ENCODE peak calls at places on chromosomes 1 and 21, in four cellular contexts. N, Q, V and M are unnamed samples.

GRCh38 chr1:32754282-32755097 is 51.9 kb upstream of the SYNC start:
- DNase-seq in N (peak; percentile 70), Q (no peak), V (peak; percentile 71), M (peak; percentile 91)

GRCh38 chr1:113811353-113811887 is 856 bp downstream of the RSBN1 start:
- DNase-seq in N (peak; percentile 66), Q (peak; percentile 30), V (peak; percentile 19), M (peak; percentile 86)

GRCh38 chr21:46038871-46039397 is 57.4 kb downstream of the COL6A1 start:
- DNase-seq in N (no peak), Q (peak; percentile 97), V (no peak), M (peak; percentile 56)

GRCh38 chr21:15022608-15023261 is 42.1 kb downstream of the NRIP1 start:
- DNase-seq in N (no peak), Q (no peak), V (no peak), M (no peak)

GRCh38 chr1:155178441-155179106 is 4.9 kb downstream of the TRIM46 start:
- DNase-seq in N (peak; percentile 4), Q (no peak), V (no peak), M (peak; percentile 36)

GRCh38 chr1:186283374-186283773 is 91.7 kb downstream of the TPR start:
- DNase-seq in N (no peak), Q (no peak), V (no peak), M (no peak)

GRCh38 chr1:63920154-63921117 is 146.6 kb downstream of the ROR1 start:
- DNase-seq in N (peak; percentile 53), Q (peak; percentile 90), V (no peak), M (no peak)

GRCh38 chr1:181545385-181545784 is 62.1 kb downstream of the CACNA1E start:
- DNase-seq in N (no peak), Q (no peak), V (no peak), M (no peak)

GRCh38 chr1:112618721-112619517 is at the start of gene ST7L:
- DNase-seq in N (peak; percentile 79), Q (peak; percentile 81), V (peak; percentile 86), M (peak; percentile 90)

GRCh38 chr21:45976666-45977335 is 4.8 kb upstream of the COL6A1 start:
- DNase-seq in N (no peak), Q (no peak), V (no peak), M (peak; percentile 69)

GRCh38 chr1:38559180-38559874 is 300.2 kb downstream of the RRAGC start:
- DNase-seq in N (peak; percentile 20), Q (peak; percentile 7), V (no peak), M (peak; percentile 65)

GRCh38 chr21:46111193-46111571 is 13.3 kb downstream of the COL6A2 start:
- DNase-seq in N (no peak), Q (no peak), V (peak; percentile 25), M (peak; percentile 35)

GRCh38 chr1:28830814-28831213 is 18.8 kb downstream of the OPRD1 start:
- DNase-seq in N (no peak), Q (no peak), V (peak; percentile 90), M (no peak)

GRCh38 chr1:60149254-60149653 is 75.7 kb upstream of the C1orf87 start:
- DNase-seq in N (peak; percentile 11), Q (no peak), V (peak; percentile 14), M (peak; percentile 51)

GRCh38 chr21:41684381-41685245 is 82.2 kb downstream of the RIPK4 start:
- DNase-seq in N (peak; percentile 72), Q (peak; percentile 68), V (no peak), M (peak; percentile 64)

GRCh38 chr1:227883073-227883520 is 64.6 kb downstream of the WNT9A start:
- DNase-seq in N (no peak), Q (no peak), V (peak; percentile 10), M (peak; percentile 35)

GRCh38 chr1:218494449-218494852 is 149.3 kb downstream of the TGFB2 start:
- DNase-seq in N (no peak), Q (no peak), V (no peak), M (peak; percentile 83)

GRCh38 chr21:32768530-32768929 is 3.0 kb downstream of the PAXBP1 start:
- DNase-seq in N (no peak), Q (no peak), V (no peak), M (no peak)

GRCh38 chr1:75711846-75712245 is 12.7 kb upstream of the ACADM start:
- DNase-seq in N (no peak), Q (no peak), V (no peak), M (no peak)

GRCh38 chr1:3858231-3858981 is 1.1 kb downstream of the DFFB start:
- DNase-seq in N (peak; percentile 40), Q (peak; percentile 39), V (peak; percentile 52), M (peak; percentile 62)

GRCh38 chr1:207088731-207089626 is at the start of gene C4BPB:
- DNase-seq in N (peak; percentile 59), Q (peak; percentile 2), V (no peak), M (no peak)

GRCh38 chr1:162191396-162192322 is 122.2 kb downstream of the NOS1AP start:
- DNase-seq in N (no peak), Q (peak; percentile 39), V (no peak), M (no peak)

GRCh38 chr1:156245451-156246232 is 2.2 kb downstream of the PAQR6 start:
- DNase-seq in N (peak; percentile 43), Q (peak; percentile 33), V (peak; percentile 42), M (no peak)

GRCh38 chr1:98104285-98104684 is 183.5 kb upstream of the DPYD start:
- DNase-seq in N (no peak), Q (peak; percentile 92), V (no peak), M (no peak)

GRCh38 chr21:42515708-42516502 is 2.3 kb downstream of the SLC37A1 start:
- DNase-seq in N (peak; percentile 65), Q (no peak), V (no peak), M (no peak)

GRCh38 chr1:111745670-111746613 is 6.7 kb upstream of the INKA2 start:
- DNase-seq in N (no peak), Q (no peak), V (no peak), M (no peak)

GRCh38 chr1:193431265-193431977 is 245.0 kb upstream of the B3GALT2 start:
- DNase-seq in N (no peak), Q (no peak), V (no peak), M (no peak)

GRCh38 chr1:118636004-118636403 is 352.1 kb downstream of the TBX15 start:
- DNase-seq in N (no peak), Q (no peak), V (no peak), M (no peak)

GRCh38 chr1:219938706-219939105 is 10.3 kb upstream of the SLC30A10 start:
- DNase-seq in N (peak; percentile 60), Q (no peak), V (no peak), M (no peak)

GRCh38 chr1:53367503-53368313 is 39.8 kb upstream of the LRP8 start:
- DNase-seq in N (no peak), Q (no peak), V (peak; percentile 58), M (peak; percentile 43)

GRCh38 chr1:84959294-84959693 is 37.6 kb downstream of the MCOLN2 start:
- DNase-seq in N (no peak), Q (no peak), V (no peak), M (no peak)

GRCh38 chr1:13543927-13544556 is 30.2 kb upstream of the LRRC38 start:
- DNase-seq in N (peak; percentile 49), Q (peak; percentile 28), V (peak; percentile 54), M (peak; percentile 57)

GRCh38 chr1:85275701-85276289 is 637 bp downstream of the BCL10 start:
- DNase-seq in N (peak; percentile 23), Q (no peak), V (no peak), M (no peak)

GRCh38 chr21:39051561-39051949 is 131.7 kb downstream of the PSMG1 start:
- DNase-seq in N (no peak), Q (no peak), V (no peak), M (peak; percentile 26)

GRCh38 chr21:39048574-39048973 is 134.7 kb downstream of the PSMG1 start:
- DNase-seq in N (no peak), Q (peak; percentile 78), V (no peak), M (peak; percentile 16)

GRCh38 chr21:39052718-39053117 is 130.5 kb downstream of the PSMG1 start:
- DNase-seq in N (no peak), Q (no peak), V (no peak), M (no peak)

GRCh38 chr21:39053126-39053525 is 130.1 kb downstream of the PSMG1 start:
- DNase-seq in N (no peak), Q (no peak), V (no peak), M (no peak)

DNA sequence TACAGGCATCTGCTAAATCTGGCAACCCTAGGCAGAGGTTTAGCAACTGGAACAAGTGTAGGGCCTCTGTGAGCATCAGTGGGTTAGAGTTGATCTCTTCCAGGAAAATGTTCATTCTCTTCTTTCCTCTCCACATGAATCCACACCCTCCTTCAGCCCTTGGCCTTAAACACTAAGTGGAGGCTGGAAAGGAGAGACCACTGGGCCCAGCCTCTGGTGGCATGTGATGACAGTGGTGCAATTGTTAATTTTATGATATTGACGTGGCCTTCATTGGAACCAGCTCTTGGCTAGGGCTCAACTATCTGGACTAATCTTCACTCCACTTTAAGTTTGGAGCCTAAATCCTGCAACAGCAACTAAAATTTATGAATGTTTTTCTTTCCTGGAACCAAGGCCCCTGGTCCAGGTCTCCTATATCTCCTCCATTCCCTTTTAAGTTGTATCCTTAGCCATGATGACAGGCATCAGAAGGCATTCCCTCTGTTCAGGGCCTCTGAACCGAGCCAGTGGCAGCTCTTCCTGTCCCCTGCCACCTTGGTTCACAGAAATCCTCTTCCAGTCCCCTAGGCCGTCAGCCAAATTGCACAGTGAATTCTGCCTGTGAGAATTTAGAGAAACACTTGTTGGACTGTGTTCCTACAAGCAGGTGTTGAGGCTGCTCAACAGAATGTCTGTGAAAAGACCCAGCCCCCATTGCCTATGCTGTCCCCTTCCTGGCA is 132.3 kb downstream of the PSMG1 start:
- DNase-seq in N (no peak), Q (no peak), V (no peak), M (peak; percentile 6)
- H3K4me1 ChIP-seq in N (peaks cover 4% of the 10 kb centered on the region), Q (peaks cover 3% of the 10 kb centered on the region), V (no peaks in the 10 kb centered on the region), M (peaks cover 9% of the 10 kb centered on the region)

GRCh38 chr1:180386740-180387367 is 115.5 kb downstream of the ACBD6 start:
- DNase-seq in N (no peak), Q (no peak), V (no peak), M (no peak)
- H3K9me3 ChIP-seq in N (peaks cover 16% of the 10 kb centered on the region), Q (no peaks in the 10 kb centered on the region), V (no peaks in the 10 kb centered on the region), M (peaks cover 29% of the 10 kb centered on the region)

DNA sequence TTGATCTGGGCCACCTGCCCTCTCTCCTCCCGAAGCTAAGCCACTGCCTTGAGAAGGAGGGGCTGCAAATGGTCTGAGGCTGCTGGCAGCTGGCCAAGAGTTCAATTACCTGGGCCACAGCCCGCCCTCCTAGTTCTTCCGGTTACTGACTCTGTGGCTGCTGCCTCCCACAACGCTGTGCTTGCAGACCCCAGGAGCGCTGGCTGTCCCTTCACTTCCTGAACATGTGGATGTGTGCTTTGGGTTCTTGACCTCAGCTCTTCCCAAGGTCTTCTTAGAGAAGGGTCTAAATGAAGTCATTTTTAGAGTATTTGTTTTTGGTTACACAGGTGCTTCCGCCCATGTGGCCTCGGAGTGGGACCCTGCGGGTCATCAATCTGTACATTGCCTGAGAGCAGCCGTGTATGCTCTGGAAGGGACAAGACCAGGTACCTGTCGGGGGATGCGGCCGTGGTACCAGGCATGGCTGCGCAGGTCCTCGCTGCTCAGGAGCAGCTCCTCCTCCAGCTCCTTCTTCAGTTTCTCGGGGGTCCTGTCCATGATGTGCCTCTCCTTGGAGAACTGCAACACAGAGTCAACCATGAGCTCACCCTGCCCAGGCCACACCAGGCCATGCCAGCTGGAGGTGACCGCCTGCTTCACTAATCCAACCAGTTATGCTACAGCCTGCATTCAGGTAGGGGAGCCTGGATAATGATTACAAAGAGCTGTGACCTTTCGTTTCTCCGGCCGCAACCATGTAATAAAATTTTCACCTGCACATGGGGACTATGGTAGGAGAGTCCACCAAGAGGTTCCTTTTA is 89.6 kb downstream of the BCAR3 start:
- DNase-seq in N (peak; percentile 90), Q (no peak), V (peak; percentile 85), M (no peak)
- H3K4me1 ChIP-seq in N (peaks cover 47% of the 10 kb centered on the region), Q (no peaks in the 10 kb centered on the region), V (peaks cover 30% of the 10 kb centered on the region), M (peaks cover 3% of the 10 kb centered on the region)

GRCh38 chr21:28233536-28234220 is 759.0 kb downstream of the LTN1 start:
- DNase-seq in N (no peak), Q (no peak), V (no peak), M (no peak)
- H3K9me3 ChIP-seq in N (no peaks in the 10 kb centered on the region), Q (no peaks in the 10 kb centered on the region), V (no peaks in the 10 kb centered on the region), M (no peaks in the 10 kb centered on the region)